ENCODE peak calls at places on chromosome 19, in six cellular contexts. One of them, this sample, is unnamed.

GRCh38 chr19:6362351-6362801 is 1.0 kb downstream of the CLPP start:
- DNase-seq in KBM-7: no peak
- DNase-seq in fibroblast of lung: peak; percentile 7
- DNase-seq in stimulated activated CD8-positive, alpha-beta memory T cell treated with anti-CD3 and anti-CD28 coated beads, Interleukin-15, amount 100 ng/mL, for 48 hours: no peak
- DNase-seq in bronchial epithelial cell: no peak
- DNase-seq in neural crest cell: no peak
- DNase-seq in this sample: no peak

GRCh38 chr19:19179548-19180441 is 9.7 kb upstream of the MEF2B start:
- DNase-seq in KBM-7: no peak
- DNase-seq in fibroblast of lung: no peak
- DNase-seq in bronchial epithelial cell: no peak
- DNase-seq in stimulated activated CD8-positive, alpha-beta memory T cell treated with anti-CD3 and anti-CD28 coated beads, Interleukin-15, amount 100 ng/mL, for 48 hours: no peak
- DNase-seq in neural crest cell: no peak
- DNase-seq in this sample: no peak

GRCh38 chr19:33662391-33662790 is 40.6 kb downstream of the CHST8 start:
- DNase-seq in bronchial epithelial cell: no peak
- DNase-seq in neural crest cell: no peak
- DNase-seq in fibroblast of lung: no peak
- DNase-seq in stimulated activated CD8-positive, alpha-beta memory T cell treated with anti-CD3 and anti-CD28 coated beads, Interleukin-15, amount 100 ng/mL, for 48 hours: no peak
- DNase-seq in KBM-7: no peak
- DNase-seq in this sample: no peak

GRCh38 chr19:10808937-10809655 is 26.9 kb downstream of the TMED1 start:
- DNase-seq in KBM-7: no peak
- DNase-seq in stimulated activated CD8-positive, alpha-beta memory T cell treated with anti-CD3 and anti-CD28 coated beads, Interleukin-15, amount 100 ng/mL, for 48 hours: peak; percentile 16
- DNase-seq in bronchial epithelial cell: peak; percentile 84
- DNase-seq in neural crest cell: no peak
- DNase-seq in fibroblast of lung: peak; percentile 19
- DNase-seq in this sample: peak; percentile 23

GRCh38 chr19:45960595-45961235 is 12.9 kb downstream of the NOVA2 start:
- DNase-seq in KBM-7: no peak
- DNase-seq in neural crest cell: no peak
- DNase-seq in stimulated activated CD8-positive, alpha-beta memory T cell treated with anti-CD3 and anti-CD28 coated beads, Interleukin-15, amount 100 ng/mL, for 48 hours: no peak
- DNase-seq in bronchial epithelial cell: no peak
- DNase-seq in fibroblast of lung: no peak
- DNase-seq in this sample: no peak

GRCh38 chr19:1027953-1028902 is 1.8 kb downstream of the CNN2 start:
- DNase-seq in stimulated activated CD8-positive, alpha-beta memory T cell treated with anti-CD3 and anti-CD28 coated beads, Interleukin-15, amount 100 ng/mL, for 48 hours: peak; percentile 27
- DNase-seq in bronchial epithelial cell: peak; percentile 67
- DNase-seq in neural crest cell: no peak
- DNase-seq in KBM-7: peak; percentile 58
- DNase-seq in fibroblast of lung: peak; percentile 96
- DNase-seq in this sample: peak; percentile 78

GRCh38 chr19:57559008-57559403 is 657 bp downstream of the ZNF550 start:
- DNase-seq in bronchial epithelial cell: peak; percentile 8
- DNase-seq in neural crest cell: no peak
- DNase-seq in fibroblast of lung: no peak
- DNase-seq in stimulated activated CD8-positive, alpha-beta memory T cell treated with anti-CD3 and anti-CD28 coated beads, Interleukin-15, amount 100 ng/mL, for 48 hours: no peak
- DNase-seq in KBM-7: peak; percentile 20
- DNase-seq in this sample: peak; percentile 23

GRCh38 chr19:6006896-6007295 is 29.0 kb upstream of the RANBP3 start:
- DNase-seq in bronchial epithelial cell: no peak
- DNase-seq in fibroblast of lung: no peak
- DNase-seq in KBM-7: no peak
- DNase-seq in neural crest cell: no peak
- DNase-seq in stimulated activated CD8-positive, alpha-beta memory T cell treated with anti-CD3 and anti-CD28 coated beads, Interleukin-15, amount 100 ng/mL, for 48 hours: no peak
- DNase-seq in this sample: no peak

GRCh38 chr19:10431943-10432735 is 11.8 kb downstream of the PDE4A start:
- DNase-seq in neural crest cell: no peak
- DNase-seq in KBM-7: no peak
- DNase-seq in stimulated activated CD8-positive, alpha-beta memory T cell treated with anti-CD3 and anti-CD28 coated beads, Interleukin-15, amount 100 ng/mL, for 48 hours: no peak
- DNase-seq in fibroblast of lung: no peak
- DNase-seq in bronchial epithelial cell: no peak
- DNase-seq in this sample: no peak

GRCh38 chr19:7395793-7396192 is 47.1 kb downstream of the ARHGEF18 start:
- DNase-seq in stimulated activated CD8-positive, alpha-beta memory T cell treated with anti-CD3 and anti-CD28 coated beads, Interleukin-15, amount 100 ng/mL, for 48 hours: no peak
- DNase-seq in neural crest cell: no peak
- DNase-seq in fibroblast of lung: no peak
- DNase-seq in bronchial epithelial cell: peak; percentile 26
- DNase-seq in KBM-7: no peak
- DNase-seq in this sample: peak; percentile 17

GRCh38 chr19:51316688-51317087 is 5.2 kb downstream of the IGLON5 start:
- DNase-seq in KBM-7: no peak
- DNase-seq in stimulated activated CD8-positive, alpha-beta memory T cell treated with anti-CD3 and anti-CD28 coated beads, Interleukin-15, amount 100 ng/mL, for 48 hours: no peak
- DNase-seq in fibroblast of lung: no peak
- DNase-seq in bronchial epithelial cell: no peak
- DNase-seq in neural crest cell: no peak
- DNase-seq in this sample: no peak

GRCh38 chr19:45100797-45101196 is 7.8 kb downstream of the PPP1R37 start:
- DNase-seq in fibroblast of lung: peak; percentile 33
- DNase-seq in neural crest cell: no peak
- DNase-seq in KBM-7: no peak
- DNase-seq in stimulated activated CD8-positive, alpha-beta memory T cell treated with anti-CD3 and anti-CD28 coated beads, Interleukin-15, amount 100 ng/mL, for 48 hours: no peak
- DNase-seq in bronchial epithelial cell: no peak
- DNase-seq in this sample: peak; percentile 62

GRCh38 chr19:2235396-2236284 is 489 bp downstream of the PLEKHJ1 start:
- DNase-seq in bronchial epithelial cell: peak; percentile 6
- DNase-seq in KBM-7: no peak
- DNase-seq in neural crest cell: no peak
- DNase-seq in stimulated activated CD8-positive, alpha-beta memory T cell treated with anti-CD3 and anti-CD28 coated beads, Interleukin-15, amount 100 ng/mL, for 48 hours: no peak
- DNase-seq in fibroblast of lung: no peak
- DNase-seq in this sample: no peak

GRCh38 chr19:12913011-12913561 is 6.0 kb downstream of the SYCE2 start:
- DNase-seq in stimulated activated CD8-positive, alpha-beta memory T cell treated with anti-CD3 and anti-CD28 coated beads, Interleukin-15, amount 100 ng/mL, for 48 hours: no peak
- DNase-seq in bronchial epithelial cell: no peak
- DNase-seq in KBM-7: peak; percentile 89
- DNase-seq in fibroblast of lung: peak; percentile 80
- DNase-seq in neural crest cell: no peak
- DNase-seq in this sample: no peak

GRCh38 chr19:51688665-51689571 is 4.2 kb upstream of the SPACA6 start:
- DNase-seq in KBM-7: peak; percentile 73
- DNase-seq in bronchial epithelial cell: peak; percentile 80
- DNase-seq in neural crest cell: peak; percentile 55
- DNase-seq in stimulated activated CD8-positive, alpha-beta memory T cell treated with anti-CD3 and anti-CD28 coated beads, Interleukin-15, amount 100 ng/mL, for 48 hours: no peak
- DNase-seq in fibroblast of lung: peak; percentile 96
- DNase-seq in this sample: peak; percentile 82

GRCh38 chr19:49592486-49593232 is 1.7 kb downstream of the PRR12 start:
- DNase-seq in bronchial epithelial cell: peak; percentile 71
- DNase-seq in neural crest cell: peak; percentile 26
- DNase-seq in stimulated activated CD8-positive, alpha-beta memory T cell treated with anti-CD3 and anti-CD28 coated beads, Interleukin-15, amount 100 ng/mL, for 48 hours: no peak
- DNase-seq in fibroblast of lung: no peak
- DNase-seq in KBM-7: peak; percentile 16
- DNase-seq in this sample: no peak

GRCh38 chr19:48965806-48966540 is 864 bp downstream of the FTL start:
- DNase-seq in bronchial epithelial cell: peak; percentile 79
- DNase-seq in fibroblast of lung: peak; percentile 80
- DNase-seq in neural crest cell: peak; percentile 81
- DNase-seq in stimulated activated CD8-positive, alpha-beta memory T cell treated with anti-CD3 and anti-CD28 coated beads, Interleukin-15, amount 100 ng/mL, for 48 hours: peak; percentile 81
- DNase-seq in KBM-7: peak; percentile 90
- DNase-seq in this sample: peak; percentile 67

GRCh38 chr19:55711719-55712118 is 26.5 kb downstream of the NLRP9 start:
- DNase-seq in stimulated activated CD8-positive, alpha-beta memory T cell treated with anti-CD3 and anti-CD28 coated beads, Interleukin-15, amount 100 ng/mL, for 48 hours: no peak
- DNase-seq in fibroblast of lung: no peak
- DNase-seq in bronchial epithelial cell: no peak
- DNase-seq in KBM-7: no peak
- DNase-seq in neural crest cell: no peak
- DNase-seq in this sample: no peak

GRCh38 chr19:11737964-11738745 is 591 bp downstream of the ZNF823 start:
- DNase-seq in bronchial epithelial cell: no peak
- DNase-seq in KBM-7: peak; percentile 46
- DNase-seq in neural crest cell: no peak
- DNase-seq in fibroblast of lung: peak; percentile 12
- DNase-seq in stimulated activated CD8-positive, alpha-beta memory T cell treated with anti-CD3 and anti-CD28 coated beads, Interleukin-15, amount 100 ng/mL, for 48 hours: peak; percentile 16
- DNase-seq in this sample: peak; percentile 41

GRCh38 chr19:38673030-38673429 is 25.6 kb downstream of the ACTN4 start:
- DNase-seq in bronchial epithelial cell: no peak
- DNase-seq in fibroblast of lung: no peak
- DNase-seq in stimulated activated CD8-positive, alpha-beta memory T cell treated with anti-CD3 and anti-CD28 coated beads, Interleukin-15, amount 100 ng/mL, for 48 hours: no peak
- DNase-seq in KBM-7: no peak
- DNase-seq in neural crest cell: no peak
- DNase-seq in this sample: no peak

GRCh38 chr19:40392894-40393517 is 3.0 kb upstream of the HIPK4 start:
- DNase-seq in neural crest cell: no peak
- DNase-seq in bronchial epithelial cell: peak; percentile 57
- DNase-seq in stimulated activated CD8-positive, alpha-beta memory T cell treated with anti-CD3 and anti-CD28 coated beads, Interleukin-15, amount 100 ng/mL, for 48 hours: no peak
- DNase-seq in KBM-7: no peak
- DNase-seq in fibroblast of lung: no peak
- DNase-seq in this sample: no peak

GRCh38 chr19:49594157-49595005 is 3.4 kb downstream of the PRR12 start:
- DNase-seq in KBM-7: no peak
- DNase-seq in neural crest cell: no peak
- DNase-seq in stimulated activated CD8-positive, alpha-beta memory T cell treated with anti-CD3 and anti-CD28 coated beads, Interleukin-15, amount 100 ng/mL, for 48 hours: no peak
- DNase-seq in bronchial epithelial cell: no peak
- DNase-seq in fibroblast of lung: no peak
- DNase-seq in this sample: no peak

This sample was measured in renal cortical epithelial cell.